ENCODE peak calls at places on chromosomes 13 and 19, in ten cellular contexts. L is GM04503; A is NCI-H2029; Q is colonic mucosa; D is WTC11; N is HTR-8/SVneo; M is mucosa of descending colon; K is Daoy; O is stimulated activated CD8-positive, alpha-beta memory T cell treated with anti-CD3 and anti-CD28 coated beads, Interleukin-4, amount 100 ng/mL, for 1 hour; U is K562. I is an unnamed sample.

GRCh38 chr13:34017231-34017630 is 199.3 kb downstream of the RFC3 start:
- DNase-seq in K (no peak), O (no peak), D (no peak), M (no peak), U (no peak), A (no peak), N (no peak), Q (no peak), L (no peak), I (no peak)

GRCh38 chr13:110841406-110841805 is 73.5 kb downstream of the ANKRD10 start:
- DNase-seq in L (no peak), U (no peak), A (no peak), N (no peak), Q (no peak), D (no peak), O (no peak), K (no peak), M (no peak), I (no peak)

GRCh38 chr13:43865892-43866291 is 13.6 kb downstream of the CCDC122 start:
- DNase-seq in L (no peak), M (no peak), Q (no peak), A (no peak), U (no peak), O (no peak), D (no peak), N (no peak), K (no peak), I (no peak)

GRCh38 chr19:40438284-40438683 is 5.9 kb downstream of the SERTAD3 start:
- DNase-seq in O (no peak), L (no peak), Q (no peak), A (no peak), K (no peak), N (no peak), M (no peak), D (no peak), U (no peak), I (no peak)

GRCh38 chr19:42831221-42832019 is 48.1 kb downstream of the PSG1 start:
- DNase-seq in U (no peak), D (no peak), A (peak; percentile 66), L (no peak), Q (no peak), M (no peak), N (no peak), K (no peak), O (no peak), I (no peak)

GRCh38 chr13:114017028-114017630 is 43.3 kb upstream of the C13orf46 start:
- DNase-seq in L (no peak), M (no peak), O (no peak), N (no peak), U (peak; percentile 16), D (peak; percentile 55), Q (no peak), K (peak; percentile 20), A (no peak), I (no peak)

GRCh38 chr13:108213946-108214345 is 1.4 kb downstream of the LIG4 start:
- DNase-seq in O (no peak), Q (no peak), L (no peak), U (no peak), K (no peak), A (no peak), D (no peak), M (no peak), N (no peak), I (no peak)

GRCh38 chr19:10395436-10395835 is 7.9 kb downstream of the CDC37 start:
- DNase-seq in Q (no peak), A (no peak), L (no peak), O (no peak), K (no peak), D (no peak), M (no peak), N (no peak), U (no peak), I (no peak)

GRCh38 chr19:45059258-45059965 is 16.9 kb downstream of the ZNF296 start:
- DNase-seq in K (peak; percentile 82), N (peak; percentile 78), U (peak; percentile 88), Q (peak; percentile 89), D (peak; percentile 96), A (peak; percentile 71), M (no peak), L (no peak), O (peak; percentile 72), I (peak; percentile 84)

GRCh38 chr13:113970810-113971470 is 2.9 kb downstream of the C13orf46 start:
- DNase-seq in L (no peak), Q (peak; percentile 46), M (peak; percentile 67), N (no peak), U (no peak), O (no peak), K (peak; percentile 15), A (peak; percentile 59), D (peak; percentile 12), I (peak; percentile 96)

GRCh38 chr13:112441779-112442310 is 65.7 kb downstream of the SPACA7 start:
- DNase-seq in Q (no peak), D (no peak), A (no peak), L (no peak), O (no peak), U (no peak), K (no peak), N (no peak), M (no peak), I (no peak)

GRCh38 chr19:33403221-33403972 is 29.9 kb downstream of the CEBPG start:
- DNase-seq in L (no peak), D (no peak), N (no peak), U (peak; percentile 14), A (no peak), K (no peak), M (peak; percentile 55), Q (no peak), O (no peak), I (peak; percentile 65)

GRCh38 chr19:17751912-17752273 is 616 bp downstream of the FCHO1 start:
- DNase-seq in L (no peak), N (no peak), K (no peak), O (no peak), A (no peak), U (no peak), D (no peak), Q (no peak), M (no peak), I (no peak)

GRCh38 chr13:106418556-106418955 is 116.9 kb downstream of the EFNB2 start:
- DNase-seq in A (no peak), O (no peak), L (peak; percentile 54), K (peak; percentile 18), M (no peak), U (no peak), D (no peak), N (no peak), Q (no peak), I (no peak)

GRCh38 chr19:18634612-18635290 is 2.1 kb upstream of the KLHL26 start:
- DNase-seq in D (no peak), L (no peak), K (no peak), O (no peak), A (no peak), N (no peak), M (no peak), U (no peak), Q (peak; percentile 47), I (no peak)

GRCh38 chr19:42528354-42529247 is at the start of gene CEACAM1:
- DNase-seq in K (peak; percentile 50), O (peak; percentile 10), D (no peak), A (peak; percentile 61), U (no peak), L (no peak), N (no peak), M (peak; percentile 86), Q (peak; percentile 89), I (peak; percentile 49)

I was measured in body of pancreas.